ENCODE peak calls at places on chromosomes 7 and 10, in six cellular contexts. E is CD8-positive, alpha-beta T cell; P is HepG2; K is sigmoid colon; G is cardiac muscle cell; T is heart right ventricle. V is an unnamed sample.

GRCh38 chr7:64883113-64883905 is 19.8 kb upstream of the ZNF273 start:
- DNase-seq in E (peak; percentile 40), P (no peak), K (peak; percentile 58), G (no peak), T (no peak), V (no peak)

GRCh38 chr7:124649397-124650029 is 116.1 kb downstream of the GPR37 start:
- DNase-seq in E (no peak), P (no peak), K (no peak), G (no peak), T (no peak), V (no peak)

GRCh38 chr10:60430017-60430416 is 40.3 kb upstream of the ANK3 start:
- DNase-seq in E (no peak), P (no peak), K (no peak), G (peak; percentile 77), T (no peak), V (no peak)

GRCh38 chr7:112160130-112160770 is 45.9 kb downstream of the DOCK4 start:
- DNase-seq in E (no peak), P (peak; percentile 57), K (no peak), G (peak; percentile 40), T (no peak), V (no peak)

GRCh38 chr10:3668961-3669330 is 116.1 kb downstream of the KLF6 start:
- DNase-seq in E (no peak), P (no peak), K (no peak), G (peak; percentile 25), T (no peak), V (no peak)

GRCh38 chr10:86955501-86956194 is 1.8 kb downstream of the MMRN2 start:
- DNase-seq in E (no peak), P (no peak), K (no peak), G (no peak), T (no peak), V (no peak)

GRCh38 chr7:66950763-66951162 is 29.7 kb downstream of the TMEM248 start:
- DNase-seq in E (no peak), P (no peak), K (no peak), G (peak; percentile 12), T (no peak), V (peak; percentile 5)

GRCh38 chr7:48355346-48355745 is 184.1 kb downstream of the ABCA13 start:
- DNase-seq in E (no peak), P (no peak), K (no peak), G (no peak), T (no peak), V (no peak)

GRCh38 chr7:157438121-157439025 is 101.6 kb downstream of the DNAJB6 start:
- DNase-seq in E (no peak), P (no peak), K (peak; percentile 43), G (no peak), T (no peak), V (no peak)

GRCh38 chr7:95334434-95334833 is 10.1 kb upstream of the PON1 start:
- DNase-seq in E (no peak), P (no peak), K (no peak), G (no peak), T (no peak), V (no peak)

GRCh38 chr10:70602665-70603438 is at the start of gene PRF1:
- DNase-seq in E (peak; percentile 93), P (peak; percentile 12), K (no peak), G (no peak), T (peak; percentile 42), V (no peak)

GRCh38 chr10:54131833-54132232 is 669.2 kb downstream of the PCDH15 start:
- DNase-seq in E (no peak), P (no peak), K (no peak), G (no peak), T (no peak), V (no peak)

GRCh38 chr7:80309971-80310549 is 175.4 kb downstream of the GNAI1 start:
- DNase-seq in E (no peak), P (no peak), K (no peak), G (peak; percentile 27), T (no peak), V (no peak)

GRCh38 chr10:60820093-60820769 is 42.0 kb downstream of the CDK1 start:
- DNase-seq in E (no peak), P (no peak), K (no peak), G (peak; percentile 66), T (no peak), V (no peak)

GRCh38 chr7:128831994-128832879 is 2.0 kb downstream of the FLNC start:
- DNase-seq in E (no peak), P (no peak), K (peak; percentile 84), G (peak; percentile 63), T (peak; percentile 66), V (peak; percentile 42)

GRCh38 chr7:1114505-1114904 is 26.6 kb downstream of the GPER1 start:
- DNase-seq in E (no peak), P (no peak), K (no peak), G (no peak), T (no peak), V (no peak)

GRCh38 chr7:35518767-35519166 is 176.2 kb downstream of the HERPUD2 start:
- DNase-seq in E (no peak), P (no peak), K (no peak), G (no peak), T (no peak), V (no peak)

GRCh38 chr7:152435384-152436278 is at the start of gene KMT2C:
- DNase-seq in E (peak; percentile 73), P (no peak), K (peak; percentile 79), G (peak; percentile 60), T (peak; percentile 69), V (peak; percentile 12)

GRCh38 chr7:50359995-50360925 is 55.7 kb downstream of the IKZF1 start:
- DNase-seq in E (peak; percentile 84), P (no peak), K (peak; percentile 59), G (peak; percentile 20), T (no peak), V (no peak)

GRCh38 chr7:47543659-47544058 is 38.3 kb downstream of the TNS3 start:
- DNase-seq in E (no peak), P (no peak), K (no peak), G (no peak), T (no peak), V (no peak)

GRCh38 chr10:63434866-63435854 is 30.6 kb downstream of the JMJD1C start:
- DNase-seq in E (no peak), P (no peak), K (no peak), G (no peak), T (no peak), V (no peak)

GRCh38 chr10:62779487-62780248 is 24.9 kb upstream of the ADO start:
- DNase-seq in E (peak; percentile 87), P (no peak), K (no peak), G (peak; percentile 31), T (no peak), V (no peak)

GRCh38 chr10:34815174-34816066 is at the start of gene PARD3:
- DNase-seq in E (no peak), P (peak; percentile 38), K (peak; percentile 87), G (peak; percentile 72), T (peak; percentile 77), V (peak; percentile 56)

GRCh38 chr7:72042855-72043254 is 369.3 kb downstream of the CALN1 start:
- DNase-seq in E (no peak), P (no peak), K (no peak), G (no peak), T (no peak), V (no peak)

GRCh38 chr10:131310054-131310903 is 1.2 kb downstream of the TCERG1L start:
- DNase-seq in E (no peak), P (no peak), K (no peak), G (peak; percentile 2), T (no peak), V (no peak)

GRCh38 chr7:150357277-150357676 is 11.3 kb upstream of the REPIN1 start:
- DNase-seq in E (peak; percentile 84), P (no peak), K (peak; percentile 51), G (no peak), T (no peak), V (no peak)

DNA sequence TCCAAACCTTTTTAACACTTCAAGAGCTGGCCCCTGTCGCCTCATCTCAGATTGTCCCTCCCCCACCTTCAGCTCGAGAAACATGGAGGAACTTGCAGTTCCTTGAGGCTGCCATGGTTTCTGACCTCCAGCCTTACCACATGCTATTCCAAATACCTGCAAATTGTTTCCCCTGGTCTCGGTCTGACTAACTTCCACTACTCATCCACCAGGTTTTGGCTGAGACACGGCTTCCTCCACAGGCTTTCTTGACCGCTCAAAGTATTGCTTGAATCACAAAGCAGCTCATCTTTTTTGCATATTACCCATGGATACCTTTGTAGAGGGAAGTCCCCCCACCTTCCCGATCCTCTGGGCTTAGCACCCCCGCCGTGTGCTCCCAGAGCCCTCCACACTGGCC is 5.2 kb upstream of the SAMD8 start:
- DNase-seq in E (peak; percentile 5), P (no peak), K (peak; percentile 35), G (no peak), T (no peak), V (no peak)
- H3K27ac ChIP-seq in E (no peak overlapping the region), P (no peak overlapping the region), K (no peak overlapping the region), G (no peak overlapping the region), T (no peak overlapping the region), V (no peak overlapping the region)

DNA sequence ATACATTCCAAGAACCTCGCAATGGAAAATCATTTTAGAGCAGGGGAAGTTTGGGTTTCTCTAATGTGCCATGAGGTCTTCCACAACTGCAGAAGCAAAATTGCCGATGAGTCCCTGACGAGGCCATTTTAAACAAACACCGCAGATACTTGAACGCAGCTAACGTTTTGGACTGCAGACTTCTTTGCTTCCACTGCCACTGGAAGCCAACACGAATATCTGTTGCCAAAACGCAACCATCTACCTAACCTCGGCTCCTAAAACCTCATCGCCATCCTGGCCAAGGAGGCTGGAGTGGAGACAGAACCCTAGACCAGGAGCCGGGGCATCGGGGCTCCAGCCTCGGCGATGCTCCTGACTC is 528 bp downstream of the WDR91 start:
- DNase-seq in E (no peak), P (no peak), K (peak; percentile 77), G (peak; percentile 33), T (no peak), V (no peak)
- H3K27ac ChIP-seq in E (peak overlapping the region; percentile 91), P (peak overlapping the region; percentile 54), K (peak overlapping the region; percentile 93), G (no peak overlapping the region), T (peak overlapping the region; percentile 92), V (peak overlapping the region; percentile 84)

DNA sequence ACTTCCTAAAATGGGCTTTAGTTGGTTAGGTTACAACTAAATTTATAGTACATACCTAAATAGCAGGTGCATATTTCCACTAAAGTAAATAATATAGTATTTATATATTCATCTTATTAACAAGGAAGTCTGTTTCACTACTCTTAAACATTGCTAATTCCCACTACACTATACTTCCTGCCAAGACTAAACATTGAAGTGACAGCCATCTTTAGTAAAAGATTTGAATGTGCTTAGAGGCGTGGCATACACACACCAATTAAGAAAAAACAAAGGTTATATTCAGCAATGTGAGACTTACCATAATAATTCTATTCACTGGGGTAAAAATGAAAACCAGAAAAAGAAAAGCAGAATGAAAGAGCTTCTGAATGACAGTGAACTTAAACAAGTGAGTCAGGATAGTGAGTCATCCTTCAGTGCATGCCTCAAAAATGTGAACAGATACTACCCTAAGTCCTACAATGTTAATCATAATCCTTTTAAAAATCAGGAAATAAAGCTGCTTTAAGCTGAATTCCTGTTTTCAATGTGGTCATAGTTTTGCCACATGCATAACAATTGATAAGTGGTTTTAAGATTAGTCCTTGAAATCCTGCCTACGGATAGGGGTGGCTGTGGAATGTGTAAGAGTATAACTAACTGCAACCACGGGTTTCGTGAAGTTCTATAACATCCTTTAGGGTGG is 59.4 kb downstream of the USP6NL start:
- DNase-seq in E (no peak), P (peak; percentile 63), K (no peak), G (peak; percentile 91), T (no peak), V (no peak)
- H3K27ac ChIP-seq in E (no peak overlapping the region), P (no peak overlapping the region), K (peak overlapping the region; percentile 61), G (no peak overlapping the region), T (no peak overlapping the region), V (no peak overlapping the region)

GRCh38 chr7:135977742-135978066 is 545 bp upstream of the MTPN start:
- DNase-seq in E (no peak), P (no peak), K (no peak), G (no peak), T (no peak), V (no peak)
- H3K27ac ChIP-seq in E (peak overlapping the region; percentile 82), P (no peak overlapping the region), K (peak overlapping the region; percentile 89), G (no peak overlapping the region), T (peak overlapping the region; percentile 92), V (no peak overlapping the region)